ENCODE peak calls at places on chromosomes 16 and 17, in seven cellular contexts. Q is kidney epithelial cell, K is HCT116, B is right atrium auricular region, P is fibroblast of pulmonary artery, C is coronary artery, F is lung. W is an unnamed sample.
A peak's percentile ranks its signal among the peaks of the same experiment; 100 is the strongest.

GRCh38 chr16:65922923-65923322 is 443.6 kb upstream of the CDH5 start:
- DNase-seq in P (no peak), B (peak; percentile 23), F (no peak), Q (no peak), C (no peak), K (no peak), W (no peak)

GRCh38 chr16:11783319-11784047 is 13.6 kb downstream of the ZC3H7A start:
- DNase-seq in C (no peak), Q (no peak), B (no peak), F (no peak), K (no peak), P (peak; percentile 79), W (no peak)

GRCh38 chr17:14299261-14300093 is 1.4 kb upstream of the HS3ST3B1 start:
- DNase-seq in C (no peak), P (peak; percentile 73), B (no peak), F (peak; percentile 36), Q (no peak), K (no peak), W (no peak)

GRCh38 chr17:56754523-56755208 is 79.1 kb downstream of the C17orf67 start:
- DNase-seq in K (no peak), Q (no peak), C (no peak), F (no peak), B (no peak), P (peak; percentile 24), W (no peak)

GRCh38 chr16:10466313-10466712 is 80.5 kb downstream of the ATF7IP2 start:
- DNase-seq in B (no peak), C (no peak), F (no peak), K (no peak), Q (no peak), P (no peak), W (no peak)

GRCh38 chr16:56742030-56742984 is 12.4 kb downstream of the NUP93 start:
- DNase-seq in F (no peak), Q (peak; percentile 70), C (no peak), B (no peak), P (peak; percentile 78), K (peak; percentile 22), W (no peak)

GRCh38 chr16:19644877-19645276 is 73.2 kb downstream of the KNOP1 start:
- DNase-seq in C (no peak), Q (no peak), P (peak; percentile 35), F (no peak), B (peak; percentile 74), K (no peak), W (no peak)

GRCh38 chr16:87619360-87620200 is 17.3 kb downstream of the JPH3 start:
- DNase-seq in C (no peak), P (no peak), K (no peak), Q (no peak), B (no peak), F (no peak), W (no peak)

GRCh38 chr16:67664258-67664657 is 2.3 kb downstream of the ENKD1 start:
- DNase-seq in P (no peak), K (no peak), B (no peak), C (no peak), F (no peak), Q (no peak), W (no peak)

GRCh38 chr17:64130559-64131001 is 636 bp upstream of the ERN1 start:
- DNase-seq in K (no peak), F (peak; percentile 57), Q (no peak), B (peak; percentile 75), C (peak; percentile 82), P (peak; percentile 85), W (peak; percentile 13)

GRCh38 chr17:68612923-68613292 is 11.7 kb upstream of the FAM20A start:
- DNase-seq in K (no peak), C (no peak), P (no peak), F (no peak), Q (no peak), B (no peak), W (no peak)

GRCh38 chr17:5110816-5111215 is 862 bp downstream of the ZNF232 start:
- DNase-seq in C (no peak), B (no peak), K (no peak), Q (no peak), P (no peak), F (no peak), W (no peak)

GRCh38 chr16:19458722-19459379 is 41.2 kb downstream of the TMC5 start:
- DNase-seq in C (no peak), F (no peak), B (no peak), Q (no peak), K (no peak), P (no peak), W (no peak)

GRCh38 chr17:71724339-71724738 is 396.5 kb upstream of the SOX9 start:
- DNase-seq in Q (no peak), K (no peak), F (no peak), B (no peak), P (no peak), C (no peak), W (no peak)

GRCh38 chr17:64420143-64420670 is 28.7 kb upstream of the MILR1 start:
- DNase-seq in F (no peak), K (peak; percentile 81), P (peak; percentile 90), Q (no peak), C (no peak), B (no peak), W (no peak)

GRCh38 chr16:28822520-28823290 is at the start of gene ATXN2L:
- DNase-seq in F (peak; percentile 94), Q (peak; percentile 63), C (peak; percentile 94), B (peak; percentile 90), K (peak; percentile 93), P (peak; percentile 98), W (peak; percentile 78)

GRCh38 chr16:28821874-28822519 is 802 bp upstream of the ATXN2L start:
- DNase-seq in F (no peak), B (no peak), K (no peak), P (no peak), Q (no peak), C (no peak), W (no peak)

GRCh38 chr16:28823291-28823718 is 506 bp downstream of the ATXN2L start:
- DNase-seq in K (no peak), F (no peak), C (no peak), B (no peak), P (no peak), Q (no peak), W (no peak)

GRCh38 chr16:28824548-28824973 is 1.8 kb downstream of the ATXN2L start:
- DNase-seq in B (no peak), C (no peak), F (no peak), P (no peak), Q (no peak), K (no peak), W (no peak)

DNA sequence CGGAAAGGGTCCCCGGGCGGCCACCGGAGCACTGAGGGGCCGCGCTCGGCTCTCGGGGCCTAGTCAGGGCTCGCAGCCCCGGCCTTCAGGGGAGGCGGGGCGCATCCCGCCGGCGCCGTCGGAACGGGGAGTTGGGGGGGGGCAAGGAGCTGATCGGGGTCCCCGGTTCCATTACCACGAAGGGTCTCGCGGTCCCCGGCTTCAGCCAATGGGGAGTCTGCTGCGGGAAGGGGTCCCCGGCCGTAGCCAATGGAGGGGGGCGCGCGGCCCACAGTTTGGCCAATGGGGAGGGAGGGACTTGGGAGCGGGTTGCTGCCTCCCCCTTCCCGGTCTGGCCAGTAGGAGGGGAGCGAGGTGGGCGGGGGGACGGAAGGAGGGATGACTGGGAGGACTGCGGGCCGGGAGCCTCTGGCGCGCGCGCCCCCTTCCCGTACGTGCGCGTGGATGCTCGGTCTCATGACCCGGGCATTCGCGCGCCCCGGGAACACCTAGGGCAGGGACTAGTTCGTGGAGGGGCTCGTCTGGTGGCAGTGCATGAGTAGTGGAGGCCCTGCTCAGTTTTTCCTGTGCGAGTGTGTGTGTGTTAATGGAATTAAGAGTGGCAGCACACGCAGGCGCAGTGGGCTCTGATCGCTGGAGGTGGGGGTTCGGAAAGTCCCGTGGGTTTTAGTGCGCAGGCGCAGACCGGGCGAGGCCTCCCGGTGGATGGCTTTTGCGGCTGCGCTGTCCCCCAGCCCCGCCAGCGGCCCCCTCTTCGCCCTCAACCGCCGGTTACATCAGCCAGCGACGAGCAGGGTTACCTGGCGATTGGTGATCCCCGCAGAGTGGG is 1.1 kb downstream of the ATXN2L start:
- DNase-seq in B (peak; percentile 96), C (peak; percentile 99), P (peak; percentile 98), F (peak; percentile 97), Q (peak; percentile 77), K (peak; percentile 94), W (peak; percentile 94)
- TF ChIP-seq CTCF in B (peak; percentile 49), C (no peak), P (no peak), F (no peak), Q (peak; percentile 6), K (peak; percentile 11), W (peak; percentile 48)

GRCh38 chr16:75113541-75114121 is 2.9 kb downstream of the LDHD start:
- DNase-seq in Q (no peak), K (no peak), P (no peak), C (no peak), F (no peak), B (no peak), W (no peak)
- TF ChIP-seq CTCF in Q (no peak), K (no peak), P (no peak), C (no peak), F (no peak), B (no peak), W (no peak)

DNA sequence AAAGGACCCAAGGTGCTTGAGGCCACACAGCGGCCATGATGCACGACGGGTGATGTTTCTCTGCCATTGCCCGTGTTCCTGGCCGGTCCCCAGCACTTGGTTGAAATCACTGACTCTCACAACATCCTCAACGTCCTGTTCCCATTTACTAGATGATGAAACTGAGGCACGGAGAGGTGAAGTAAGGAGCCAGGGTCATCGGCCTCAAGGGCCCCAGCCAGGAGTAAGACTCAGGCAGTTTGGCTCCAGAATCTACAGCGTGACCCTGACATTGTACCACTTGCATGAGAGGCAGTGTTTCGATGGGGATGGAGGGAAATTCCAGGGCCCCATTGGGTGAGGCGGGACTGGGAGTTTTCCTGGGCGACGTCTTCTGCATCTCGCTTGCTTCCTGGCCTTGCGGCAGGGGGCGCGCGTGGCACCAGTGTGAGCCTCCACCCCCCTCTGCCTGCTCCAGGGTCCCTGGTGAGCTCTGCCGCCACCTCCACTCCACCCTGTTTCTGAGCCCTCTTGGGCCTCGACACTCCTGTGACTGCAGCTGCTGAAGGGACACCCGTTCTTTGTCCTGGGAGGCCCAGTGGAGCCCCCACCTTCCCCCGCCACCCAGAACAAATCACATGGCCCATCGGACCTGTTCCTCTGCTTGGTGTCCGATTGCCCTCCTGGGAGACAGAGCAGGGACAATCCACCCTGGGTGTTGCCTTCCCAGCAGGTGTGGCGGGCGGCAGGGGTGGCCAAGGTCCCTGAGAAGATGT is 133.0 kb upstream of the GSE1 start:
- DNase-seq in P (no peak), K (no peak), Q (no peak), C (no peak), F (no peak), B (no peak), W (no peak)
- TF ChIP-seq CTCF in P (no peak), K (no peak), Q (peak; percentile 55), C (no peak), F (no peak), B (peak; percentile 36), W (peak; percentile 27)

GRCh38 chr16:86251682-86252081 is 258.6 kb upstream of the FOXF1 start:
- DNase-seq in F (no peak), C (no peak), Q (no peak), K (no peak), B (peak; percentile 11), P (no peak), W (no peak)

GRCh38 chr16:86248325-86248905 is 261.9 kb upstream of the FOXF1 start:
- DNase-seq in Q (no peak), B (peak; percentile 26), C (peak; percentile 47), F (no peak), P (no peak), K (no peak), W (no peak)

GRCh38 chr16:86249631-86250030 is 260.7 kb upstream of the FOXF1 start:
- DNase-seq in C (peak; percentile 53), K (no peak), P (no peak), F (no peak), Q (no peak), B (peak; percentile 32), W (no peak)

GRCh38 chr16:86256995-86257394 is 253.3 kb upstream of the FOXF1 start:
- DNase-seq in Q (no peak), C (no peak), B (peak; percentile 28), K (no peak), F (no peak), P (peak; percentile 3), W (no peak)

GRCh38 chr16:86252596-86252995 is 257.7 kb upstream of the FOXF1 start:
- DNase-seq in P (peak; percentile 55), F (no peak), K (peak; percentile 42), Q (no peak), C (no peak), B (peak; percentile 42), W (no peak)
- TF ChIP-seq CTCF in P (peak; percentile 62), F (no peak), K (peak; percentile 86), Q (peak; percentile 20), C (no peak), B (peak; percentile 42), W (no peak)

W was measured in thoracic aorta.